ENCODE peak calls at places on chromosomes 12 and 14, in five cellular contexts. One of them, this sample, is unnamed.

GRCh38 chr12:2205961-2206360 is 153.2 kb downstream of the CACNA1C start:
- DNase-seq in HS-27A: no peak
- DNase-seq in HTR-8/SVneo: no peak
- DNase-seq in kidney epithelial cell: no peak
- DNase-seq in EL: no peak
- DNase-seq in this sample: no peak

GRCh38 chr14:32087173-32087861 is 10.2 kb downstream of the ARHGAP5 start:
- DNase-seq in HS-27A: no peak
- DNase-seq in HTR-8/SVneo: peak; percentile 58
- DNase-seq in kidney epithelial cell: peak; percentile 34
- DNase-seq in EL: peak; percentile 74
- DNase-seq in this sample: peak; percentile 89

GRCh38 chr12:2052861-2053674 is at the start of gene CACNA1C:
- DNase-seq in HS-27A: no peak
- DNase-seq in HTR-8/SVneo: peak; percentile 48
- DNase-seq in kidney epithelial cell: no peak
- DNase-seq in EL: peak; percentile 67
- DNase-seq in this sample: no peak

GRCh38 chr14:39467889-39468524 is 35.8 kb upstream of the FBXO33 start:
- DNase-seq in HS-27A: no peak
- DNase-seq in HTR-8/SVneo: no peak
- DNase-seq in kidney epithelial cell: no peak
- DNase-seq in EL: peak; percentile 36
- DNase-seq in this sample: peak; percentile 58

GRCh38 chr12:47085815-47086252 is 6.1 kb upstream of the AMIGO2 start:
- DNase-seq in HS-27A: no peak
- DNase-seq in HTR-8/SVneo: no peak
- DNase-seq in kidney epithelial cell: no peak
- DNase-seq in EL: peak; percentile 82
- DNase-seq in this sample: peak; percentile 82

GRCh38 chr14:99892406-99892805 is 99.2 kb downstream of the EML1 start:
- DNase-seq in HS-27A: no peak
- DNase-seq in HTR-8/SVneo: no peak
- DNase-seq in kidney epithelial cell: no peak
- DNase-seq in EL: no peak
- DNase-seq in this sample: no peak

GRCh38 chr12:114288071-114288470 is 117.9 kb downstream of the TBX5 start:
- DNase-seq in HS-27A: no peak
- DNase-seq in HTR-8/SVneo: no peak
- DNase-seq in kidney epithelial cell: no peak
- DNase-seq in EL: no peak
- DNase-seq in this sample: peak; percentile 6

GRCh38 chr14:32711103-32711680 is 227.5 kb upstream of the NPAS3 start:
- DNase-seq in HS-27A: no peak
- DNase-seq in HTR-8/SVneo: peak; percentile 15
- DNase-seq in kidney epithelial cell: no peak
- DNase-seq in EL: peak; percentile 48
- DNase-seq in this sample: peak; percentile 39

GRCh38 chr14:75126121-75126544 is 715 bp downstream of the NEK9 start:
- DNase-seq in HS-27A: no peak
- DNase-seq in HTR-8/SVneo: no peak
- DNase-seq in kidney epithelial cell: no peak
- DNase-seq in EL: peak; percentile 10
- DNase-seq in this sample: no peak

GRCh38 chr14:59427653-59428578 is 37.3 kb downstream of the GPR135 start:
- DNase-seq in HS-27A: no peak
- DNase-seq in HTR-8/SVneo: no peak
- DNase-seq in kidney epithelial cell: no peak
- DNase-seq in EL: peak; percentile 56
- DNase-seq in this sample: no peak

GRCh38 chr14:89425931-89426330 is 8.9 kb upstream of the FOXN3 start:
- DNase-seq in HS-27A: peak; percentile 97
- DNase-seq in HTR-8/SVneo: peak; percentile 84
- DNase-seq in kidney epithelial cell: peak; percentile 96
- DNase-seq in EL: peak; percentile 99
- DNase-seq in this sample: peak; percentile 99

GRCh38 chr14:36238666-36239363 is 62.3 kb upstream of the PTCSC3 start:
- DNase-seq in HS-27A: peak; percentile 91
- DNase-seq in HTR-8/SVneo: peak; percentile 29
- DNase-seq in kidney epithelial cell: peak; percentile 12
- DNase-seq in EL: peak; percentile 41
- DNase-seq in this sample: peak; percentile 88

GRCh38 chr14:92726135-92726932 is 22.1 kb downstream of the LGMN start:
- DNase-seq in HS-27A: peak; percentile 59
- DNase-seq in HTR-8/SVneo: peak; percentile 84
- DNase-seq in kidney epithelial cell: peak; percentile 57
- DNase-seq in EL: peak; percentile 91
- DNase-seq in this sample: peak; percentile 92

GRCh38 chr14:80762829-80763228 is 178.7 kb downstream of the CEP128 start:
- DNase-seq in HS-27A: no peak
- DNase-seq in HTR-8/SVneo: no peak
- DNase-seq in kidney epithelial cell: no peak
- DNase-seq in EL: peak; percentile 25
- DNase-seq in this sample: no peak

GRCh38 chr12:49903700-49904423 is at the start of gene FAIM2:
- DNase-seq in HS-27A: no peak
- DNase-seq in HTR-8/SVneo: no peak
- DNase-seq in kidney epithelial cell: no peak
- DNase-seq in EL: peak; percentile 51
- DNase-seq in this sample: no peak

GRCh38 chr12:5456906-5457305 is 25.0 kb downstream of the NTF3 start:
- DNase-seq in HS-27A: peak; percentile 67
- DNase-seq in HTR-8/SVneo: peak; percentile 36
- DNase-seq in kidney epithelial cell: peak; percentile 61
- DNase-seq in EL: peak; percentile 91
- DNase-seq in this sample: peak; percentile 47